ENCODE peak calls at places on chromosome 6, in four cellular contexts. One of them, this sample, is unnamed.

GRCh38 chr6:36616888-36617521 is 22.8 kb downstream of the SRSF3 start:
- DNase-seq in uterus: no peak
- DNase-seq in stimulated activated naive CD8-positive, alpha-beta T cell treated with anti-CD3 and anti-CD28 coated beads, Interleukin-15, Interleukin-2, amounts not matched to agents 100 U/mL and 50 U/mL, for 24 hours: no peak
- DNase-seq in HEK293T: no peak
- DNase-seq in this sample: no peak

GRCh38 chr6:169589293-169589692 is 112.5 kb downstream of the WDR27 start:
- DNase-seq in uterus: no peak
- DNase-seq in stimulated activated naive CD8-positive, alpha-beta T cell treated with anti-CD3 and anti-CD28 coated beads, Interleukin-15, Interleukin-2, amounts not matched to agents 100 U/mL and 50 U/mL, for 24 hours: peak
- DNase-seq in HEK293T: no peak
- DNase-seq in this sample: no peak

GRCh38 chr6:36724514-36725385 is 27.1 kb downstream of the RAB44 start:
- DNase-seq in uterus: peak
- DNase-seq in stimulated activated naive CD8-positive, alpha-beta T cell treated with anti-CD3 and anti-CD28 coated beads, Interleukin-15, Interleukin-2, amounts not matched to agents 100 U/mL and 50 U/mL, for 24 hours: peak
- DNase-seq in HEK293T: peak
- DNase-seq in this sample: peak

GRCh38 chr6:167141667-167142432 is 15.9 kb downstream of the GPR31 start:
- DNase-seq in uterus: no peak
- DNase-seq in stimulated activated naive CD8-positive, alpha-beta T cell treated with anti-CD3 and anti-CD28 coated beads, Interleukin-15, Interleukin-2, amounts not matched to agents 100 U/mL and 50 U/mL, for 24 hours: peak
- DNase-seq in HEK293T: peak
- DNase-seq in this sample: no peak

GRCh38 chr6:106883808-106884262 is 90.7 kb downstream of the CD24 start:
- DNase-seq in uterus: no peak
- DNase-seq in stimulated activated naive CD8-positive, alpha-beta T cell treated with anti-CD3 and anti-CD28 coated beads, Interleukin-15, Interleukin-2, amounts not matched to agents 100 U/mL and 50 U/mL, for 24 hours: no peak
- DNase-seq in HEK293T: peak
- DNase-seq in this sample: no peak

GRCh38 chr6:154471609-154472362 is 38.7 kb downstream of the CNKSR3 start:
- DNase-seq in uterus: no peak
- DNase-seq in stimulated activated naive CD8-positive, alpha-beta T cell treated with anti-CD3 and anti-CD28 coated beads, Interleukin-15, Interleukin-2, amounts not matched to agents 100 U/mL and 50 U/mL, for 24 hours: no peak
- DNase-seq in HEK293T: no peak
- DNase-seq in this sample: no peak

GRCh38 chr6:102619585-102619984 is 1226.1 kb downstream of the GRIK2 start:
- DNase-seq in uterus: no peak
- DNase-seq in stimulated activated naive CD8-positive, alpha-beta T cell treated with anti-CD3 and anti-CD28 coated beads, Interleukin-15, Interleukin-2, amounts not matched to agents 100 U/mL and 50 U/mL, for 24 hours: no peak
- DNase-seq in HEK293T: peak
- DNase-seq in this sample: no peak

GRCh38 chr6:21187485-21187884 is 406.1 kb upstream of the SOX4 start:
- DNase-seq in uterus: no peak
- DNase-seq in stimulated activated naive CD8-positive, alpha-beta T cell treated with anti-CD3 and anti-CD28 coated beads, Interleukin-15, Interleukin-2, amounts not matched to agents 100 U/mL and 50 U/mL, for 24 hours: no peak
- DNase-seq in HEK293T: no peak
- DNase-seq in this sample: no peak

GRCh38 chr6:52514514-52514913 is 62.3 kb downstream of the TRAM2 start:
- DNase-seq in uterus: peak
- DNase-seq in stimulated activated naive CD8-positive, alpha-beta T cell treated with anti-CD3 and anti-CD28 coated beads, Interleukin-15, Interleukin-2, amounts not matched to agents 100 U/mL and 50 U/mL, for 24 hours: peak
- DNase-seq in HEK293T: no peak
- DNase-seq in this sample: peak